ENCODE peak calls at places on chromosomes 2 and 18, in seven cellular contexts. A, M, H, I, P, V and B are unnamed samples.
A peak's percentile ranks its signal among the peaks of the same experiment; 100 is the strongest.

GRCh38 chr2:179336782-179337534 is 72.3 kb upstream of the SESTD1 start:
- DNase-seq in A (no peak), M (peak; percentile 81), H (peak; percentile 18), I (peak; percentile 7), P (peak; percentile 29), V (no peak), B (peak; percentile 30)

GRCh38 chr2:30217644-30218361 is 13.5 kb upstream of the LBH start:
- DNase-seq in A (no peak), M (peak; percentile 79), H (no peak), I (no peak), P (no peak), V (no peak), B (no peak)

GRCh38 chr2:138155304-138155703 is 191.0 kb downstream of the HNMT start:
- DNase-seq in A (no peak), M (no peak), H (no peak), I (no peak), P (no peak), V (no peak), B (no peak)

GRCh38 chr2:213238753-213239591 is 45.3 kb upstream of the SPAG16 start:
- DNase-seq in A (no peak), M (peak; percentile 87), H (no peak), I (peak; percentile 86), P (no peak), V (no peak), B (peak; percentile 51)

GRCh38 chr2:218292700-218293014 is 354 bp upstream of the TMBIM1 start:
- DNase-seq in A (no peak), M (no peak), H (no peak), I (no peak), P (no peak), V (no peak), B (no peak)

GRCh38 chr18:74275736-74276135 is 16.0 kb downstream of the CYB5A start:
- DNase-seq in A (no peak), M (no peak), H (no peak), I (no peak), P (no peak), V (no peak), B (no peak)

GRCh38 chr2:181038796-181039195 is 58.4 kb downstream of the UBE2E3 start:
- DNase-seq in A (no peak), M (no peak), H (no peak), I (peak; percentile 72), P (no peak), V (no peak), B (peak; percentile 2)

GRCh38 chr2:66495788-66496640 is 61.1 kb downstream of the MEIS1 start:
- DNase-seq in A (peak; percentile 46), M (peak; percentile 47), H (peak; percentile 80), I (peak; percentile 96), P (no peak), V (no peak), B (peak; percentile 83)

GRCh38 chr2:38301969-38302702 is 74.9 kb downstream of the ATL2 start:
- DNase-seq in A (no peak), M (no peak), H (peak; percentile 44), I (no peak), P (no peak), V (no peak), B (no peak)

GRCh38 chr2:60227014-60227413 is 326.4 kb downstream of the BCL11A start:
- DNase-seq in A (no peak), M (no peak), H (no peak), I (no peak), P (no peak), V (no peak), B (no peak)

GRCh38 chr18:39345321-39345720 is 1779.7 kb upstream of the CELF4 start:
- DNase-seq in A (no peak), M (no peak), H (no peak), I (no peak), P (no peak), V (no peak), B (peak; percentile 12)

GRCh38 chr18:78410094-78410786 is 569.4 kb upstream of the SALL3 start:
- DNase-seq in A (no peak), M (no peak), H (no peak), I (no peak), P (no peak), V (no peak), B (no peak)

GRCh38 chr18:57930476-57930875 is 113.5 kb upstream of the NEDD4L start:
- DNase-seq in A (no peak), M (no peak), H (no peak), I (no peak), P (no peak), V (no peak), B (no peak)

GRCh38 chr2:14417586-14417985 is 214.9 kb upstream of the LRATD1 start:
- DNase-seq in A (no peak), M (peak; percentile 70), H (no peak), I (no peak), P (no peak), V (no peak), B (no peak)

GRCh38 chr2:189570565-189570964 is 10.0 kb downstream of the SLC40A1 start:
- DNase-seq in A (no peak), M (peak; percentile 35), H (no peak), I (peak; percentile 84), P (no peak), V (no peak), B (peak; percentile 71)

GRCh38 chr18:58541789-58542425 is 87.0 kb downstream of the ALPK2 start:
- DNase-seq in A (no peak), M (peak; percentile 92), H (peak; percentile 96), I (peak; percentile 99), P (no peak), V (no peak), B (peak; percentile 97)

DNA sequence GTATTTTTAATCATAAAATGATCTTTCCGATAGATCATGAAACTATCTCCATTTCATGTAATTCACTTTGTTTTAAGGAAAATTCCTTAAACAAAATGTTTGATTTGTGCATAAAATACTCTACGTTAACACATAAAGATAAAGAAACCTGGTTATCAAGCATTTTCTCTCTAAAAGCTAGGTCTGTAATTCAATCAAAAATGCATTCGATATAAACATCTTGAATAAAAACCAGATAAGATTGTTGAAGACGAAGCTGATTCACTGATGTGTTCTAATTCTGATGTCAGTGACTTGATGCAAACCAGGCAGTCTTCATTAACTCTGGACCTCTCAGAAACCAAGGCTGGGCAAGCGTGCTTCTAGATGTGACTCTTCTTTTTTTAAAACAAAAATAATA is 245.2 kb downstream of the CTNNA2 start:
- DNase-seq in A (no peak), M (no peak), H (no peak), I (no peak), P (no peak), V (no peak), B (no peak)
- H4K8ac ChIP-seq in A (no peak overlapping the region), M (no peak overlapping the region), H (no peak overlapping the region), I (no peak overlapping the region), P (no peak overlapping the region), V (no peak overlapping the region), B (no peak overlapping the region)

DNA sequence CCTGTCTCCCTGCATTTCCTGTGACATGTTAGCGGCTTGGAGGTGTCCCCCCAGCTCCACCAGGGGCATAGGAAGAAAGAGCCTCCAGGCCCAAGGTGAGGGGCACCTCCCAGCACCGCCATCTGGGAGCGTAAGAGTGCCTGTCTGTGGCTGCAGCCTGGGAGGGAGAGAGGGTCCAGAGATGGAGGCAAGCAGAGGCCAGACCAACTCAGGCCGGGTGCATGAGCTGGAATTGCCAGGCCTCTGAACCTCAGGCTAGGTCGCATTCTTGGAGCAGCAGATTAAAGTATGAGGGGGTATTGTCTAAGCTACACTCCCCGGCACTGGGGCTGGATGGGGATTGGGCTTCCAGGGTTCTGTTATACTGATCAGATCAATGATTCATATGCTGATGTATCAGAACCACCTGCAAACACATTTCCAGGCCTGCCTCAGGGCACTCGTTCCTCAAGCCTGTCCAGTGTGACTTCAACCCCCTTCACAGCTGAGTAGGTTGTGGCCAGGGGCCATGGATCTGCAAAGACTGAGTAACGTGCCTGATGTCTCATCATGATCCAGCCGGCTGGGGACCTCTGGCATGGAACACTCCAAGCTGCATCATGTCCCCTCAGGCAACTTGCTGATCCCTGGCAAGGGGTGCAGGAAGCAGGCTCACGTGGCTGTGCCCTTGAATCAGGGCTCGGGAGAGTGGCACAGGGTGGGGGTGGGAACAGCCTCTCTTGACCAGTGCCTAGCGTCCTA is 73.2 kb downstream of the HS1BP3 start:
- DNase-seq in A (no peak), M (peak; percentile 99), H (no peak), I (peak; percentile 85), P (no peak), V (no peak), B (peak; percentile 65)
- H3K4me1 ChIP-seq in A (no peaks in the 10 kb centered on the region), M (peaks cover 52% of the 10 kb centered on the region), H (peaks cover 2% of the 10 kb centered on the region), I (peaks cover 33% of the 10 kb centered on the region), P (peaks cover 29% of the 10 kb centered on the region), V (no peaks in the 10 kb centered on the region), B (peaks cover 40% of the 10 kb centered on the region)

DNA sequence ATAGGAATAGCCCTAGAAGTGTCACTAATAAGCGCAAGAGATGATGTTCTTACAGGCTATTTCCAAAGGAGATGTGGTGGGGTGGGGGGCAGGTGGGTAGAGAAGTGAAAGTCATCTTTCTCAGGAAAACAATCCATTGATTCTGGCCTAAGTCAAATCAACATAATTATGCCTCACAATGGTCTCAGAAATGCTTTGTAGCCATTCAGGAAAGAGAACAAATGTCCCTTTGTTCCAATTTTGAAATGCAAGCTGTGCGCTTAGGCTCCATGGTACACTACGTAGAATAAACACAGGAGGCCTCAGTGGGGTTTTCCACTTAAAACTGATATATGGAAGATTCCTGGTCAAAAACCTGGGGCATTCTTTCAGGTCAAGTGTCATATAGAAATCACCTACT is 529.9 kb upstream of the KLHL29 start:
- DNase-seq in A (no peak), M (no peak), H (no peak), I (no peak), P (no peak), V (no peak), B (no peak)
- H3K4me2 ChIP-seq in A (no peak overlapping the region), M (no peak overlapping the region), H (no peak overlapping the region), I (no peak overlapping the region), P (no peak overlapping the region), V (no peak overlapping the region), B (no peak overlapping the region)

DNA sequence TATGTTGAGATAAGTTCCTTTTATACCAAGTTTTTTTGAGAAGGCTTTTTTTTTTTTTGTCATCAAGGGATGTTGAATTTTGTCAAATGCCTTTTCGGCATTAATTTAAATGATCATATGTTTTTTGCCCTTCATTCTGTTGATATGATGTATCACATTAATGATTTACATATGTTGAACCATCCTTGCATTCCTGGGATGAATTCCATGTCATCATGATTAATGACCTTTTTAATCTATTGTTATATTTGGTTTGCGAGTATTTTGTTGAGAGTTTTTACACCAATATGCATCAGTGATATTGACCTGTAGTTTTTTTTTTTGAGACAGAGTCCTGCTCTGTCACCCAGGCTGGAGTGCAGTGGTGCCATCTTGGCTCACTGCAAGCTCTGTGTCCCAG is 585.7 kb upstream of the FANCL start:
- DNase-seq in A (no peak), M (no peak), H (no peak), I (no peak), P (no peak), V (no peak), B (no peak)
- H4K8ac ChIP-seq in A (no peak overlapping the region), M (no peak overlapping the region), H (no peak overlapping the region), I (no peak overlapping the region), P (no peak overlapping the region), V (no peak overlapping the region), B (no peak overlapping the region)

GRCh38 chr2:168470188-168470879 is 14.3 kb downstream of the CERS6 start:
- DNase-seq in A (no peak), M (no peak), H (peak; percentile 54), I (no peak), P (peak; percentile 51), V (no peak), B (peak; percentile 37)
- H3K4me1 ChIP-seq in A (peaks cover 8% of the 10 kb centered on the region), M (peaks cover 6% of the 10 kb centered on the region), H (peaks cover 14% of the 10 kb centered on the region), I (no peaks in the 10 kb centered on the region), P (peaks cover 23% of the 10 kb centered on the region), V (peaks cover 17% of the 10 kb centered on the region), B (peaks cover 5% of the 10 kb centered on the region)